ENCODE peak calls at places on chromosome 2, in five cellular contexts. F is gastrocnemius medialis; S is A549; M is effector memory CD4-positive, alpha-beta T cell; G is body of pancreas. O is an unnamed sample.

GRCh38 chr2:20611077-20611843 is 39.6 kb downstream of the HS1BP3 start:
- DNase-seq in M (no peak), G (peak; percentile 64), F (peak; percentile 62), S (no peak), O (peak; percentile 82)

GRCh38 chr2:126932529-126932928 is 33.8 kb downstream of the TEX51 start:
- DNase-seq in M (no peak), S (no peak), F (no peak), G (no peak), O (no peak)

GRCh38 chr2:230797515-230798495 is 66.9 kb upstream of the ITM2C start:
- DNase-seq in G (no peak), M (no peak), S (no peak), F (peak; percentile 29), O (no peak)

GRCh38 chr2:151906633-151906998 is 78.4 kb upstream of the ARL5A start:
- DNase-seq in M (no peak), G (no peak), F (no peak), S (no peak), O (no peak)

GRCh38 chr2:49174755-49175154 is 20.4 kb upstream of the FSHR start:
- DNase-seq in M (no peak), G (no peak), S (no peak), F (no peak), O (no peak)

GRCh38 chr2:129388870-129389269 is 590.6 kb upstream of the RAB6C start:
- DNase-seq in G (no peak), M (no peak), F (no peak), S (no peak), O (no peak)

GRCh38 chr2:218896501-218897393 is 16.1 kb downstream of the WNT10A start:
- DNase-seq in M (peak; percentile 88), F (no peak), G (no peak), S (peak; percentile 43), O (no peak)

GRCh38 chr2:172996387-172996961 is 79.2 kb upstream of the MAP3K20 start:
- DNase-seq in S (no peak), M (no peak), F (no peak), G (no peak), O (no peak)

GRCh38 chr2:180753809-180754761 is 226.3 kb upstream of the UBE2E3 start:
- DNase-seq in F (no peak), M (no peak), G (no peak), S (no peak), O (no peak)

GRCh38 chr2:47519604-47520301 is 116.8 kb downstream of the MSH2 start:
- DNase-seq in S (no peak), M (no peak), F (no peak), G (no peak), O (no peak)

GRCh38 chr2:203802277-203803045 is 65.1 kb upstream of the CTLA4 start:
- DNase-seq in S (no peak), M (no peak), F (no peak), G (no peak), O (no peak)

GRCh38 chr2:9984217-9984739 is 32.8 kb downstream of the GRHL1 start:
- DNase-seq in F (no peak), G (no peak), M (no peak), S (peak; percentile 90), O (no peak)

GRCh38 chr2:227813562-227814353 is at the start of gene CCL20:
- DNase-seq in F (no peak), S (no peak), G (no peak), M (no peak), O (no peak)

GRCh38 chr2:16654775-16655456 is 10.7 kb downstream of the CYRIA start:
- DNase-seq in F (no peak), M (no peak), S (no peak), G (no peak), O (peak; percentile 21)

GRCh38 chr2:2872713-2873449 is 504.7 kb downstream of the EIPR1 start:
- DNase-seq in M (no peak), S (no peak), F (no peak), G (no peak), O (no peak)

GRCh38 chr2:15883684-15884083 is 56.7 kb upstream of the MYCN start:
- DNase-seq in S (no peak), G (no peak), M (no peak), F (no peak), O (no peak)

GRCh38 chr2:23454501-23455120 is 69.6 kb downstream of the KLHL29 start:
- DNase-seq in F (no peak), M (no peak), S (no peak), G (no peak), O (no peak)

GRCh38 chr2:29531626-29532025 is 389.8 kb downstream of the ALK start:
- DNase-seq in F (no peak), M (no peak), G (no peak), S (no peak), O (no peak)

GRCh38 chr2:164242409-164242808 is 378.9 kb downstream of the GRB14 start:
- DNase-seq in S (no peak), G (no peak), F (no peak), M (no peak), O (no peak)

GRCh38 chr2:216555274-216555673 is 56.6 kb downstream of the RPL37A start:
- DNase-seq in F (peak; percentile 48), S (no peak), M (no peak), G (peak; percentile 86), O (peak; percentile 76)

GRCh38 chr2:97844311-97844859 is 131.0 kb downstream of the ZAP70 start:
- DNase-seq in M (no peak), G (no peak), S (no peak), F (no peak), O (no peak)

GRCh38 chr2:99622578-99622977 is 132.8 kb upstream of the REV1 start:
- DNase-seq in S (no peak), F (no peak), M (no peak), G (no peak), O (no peak)

GRCh38 chr2:24920813-24921441 is 890 bp upstream of the ADCY3 start:
- DNase-seq in S (peak; percentile 75), F (no peak), M (no peak), G (no peak), O (no peak)

GRCh38 chr2:149080964-149081363 is 42.5 kb downstream of the LYPD6B start:
- DNase-seq in G (no peak), F (no peak), S (no peak), M (no peak), O (no peak)

GRCh38 chr2:149767516-149767974 is 180.0 kb upstream of the MMADHC start:
- DNase-seq in G (no peak), S (no peak), F (no peak), M (no peak), O (no peak)

GRCh38 chr2:47520302-47520630 is 117.3 kb downstream of the MSH2 start:
- DNase-seq in S (no peak), M (no peak), F (no peak), G (no peak), O (no peak)

GRCh38 chr2:8609357-8609804 is 72.5 kb upstream of the ID2 start:
- DNase-seq in M (no peak), G (no peak), F (no peak), S (no peak), O (no peak)

GRCh38 chr2:21916934-21917522 is 793.3 kb downstream of the TDRD15 start:
- DNase-seq in F (no peak), G (no peak), M (no peak), S (no peak), O (no peak)

GRCh38 chr2:118806797-118807667 is 40.4 kb downstream of the EN1 start:
- DNase-seq in M (no peak), G (no peak), S (no peak), F (peak; percentile 44), O (no peak)

DNA sequence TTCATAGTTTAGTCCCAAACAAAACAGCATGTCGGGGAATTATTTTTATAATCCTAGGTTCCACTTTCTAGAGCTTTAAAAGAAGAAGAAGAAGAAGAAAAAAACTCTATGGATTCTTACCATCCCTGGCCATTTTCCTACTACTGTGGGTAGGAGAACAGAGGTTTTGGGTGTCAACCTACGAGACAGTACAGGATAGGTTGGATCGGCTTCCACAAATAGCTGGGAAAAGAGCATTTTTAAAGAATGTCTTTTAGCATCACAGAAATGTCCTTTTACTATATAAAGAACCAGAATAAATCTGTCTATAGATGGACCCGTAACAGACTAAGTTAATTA is 65.2 kb downstream of the RBMS1 start:
- DNase-seq in M (no peak), G (no peak), F (no peak), S (no peak), O (no peak)
- H3K4me3 ChIP-seq in M (no peak overlapping the region), G (no peak overlapping the region), F (peak overlapping the region; percentile 33), S (no peak overlapping the region), O (no peak overlapping the region)

GRCh38 chr2:28224648-28225471 is 167.8 kb upstream of the FOSL2 start:
- DNase-seq in G (no peak), S (no peak), F (no peak), M (no peak), O (no peak)
- H3K27ac ChIP-seq in G (no peak overlapping the region), S (peak overlapping the region; percentile 71), F (no peak overlapping the region), M (no peak overlapping the region), O (peak overlapping the region; percentile 64)

GRCh38 chr2:65026640-65027464 is 29.4 kb upstream of the CEP68 start:
- DNase-seq in M (no peak), S (no peak), F (no peak), G (no peak), O (no peak)
- H3K4me3 ChIP-seq in M (no peak overlapping the region), S (no peak overlapping the region), F (no peak overlapping the region), G (no peak overlapping the region), O (no peak overlapping the region)

DNA sequence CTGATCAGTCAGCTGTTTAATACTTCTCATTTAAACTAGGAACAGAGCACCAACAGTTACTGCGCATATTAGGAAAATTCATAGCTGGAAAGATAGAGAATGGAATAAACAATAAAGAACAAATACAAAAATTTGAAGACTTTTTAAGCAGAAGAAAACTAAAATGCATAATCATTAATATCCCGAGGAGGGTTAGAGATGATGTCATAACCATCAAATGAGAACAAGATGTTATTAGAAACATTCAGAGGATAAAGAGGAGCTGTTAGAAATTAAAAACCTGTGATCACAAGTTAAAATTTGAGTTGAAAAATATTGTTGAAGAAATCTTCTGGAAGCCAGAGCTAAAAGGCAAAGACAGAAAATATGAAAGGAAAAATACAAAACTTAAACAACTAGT is 54.0 kb upstream of the ALKAL2 start:
- DNase-seq in S (no peak), M (no peak), F (no peak), G (no peak), O (no peak)
- H3K27ac ChIP-seq in S (no peak overlapping the region), M (no peak overlapping the region), F (no peak overlapping the region), G (no peak overlapping the region), O (no peak overlapping the region)

GRCh38 chr2:45004569-45005181 is 4.6 kb downstream of the SIX2 start:
- DNase-seq in M (no peak), F (no peak), G (no peak), S (no peak), O (no peak)
- H3K4me3 ChIP-seq in M (no peak overlapping the region), F (peak overlapping the region; percentile 7), G (no peak overlapping the region), S (no peak overlapping the region), O (no peak overlapping the region)

DNA sequence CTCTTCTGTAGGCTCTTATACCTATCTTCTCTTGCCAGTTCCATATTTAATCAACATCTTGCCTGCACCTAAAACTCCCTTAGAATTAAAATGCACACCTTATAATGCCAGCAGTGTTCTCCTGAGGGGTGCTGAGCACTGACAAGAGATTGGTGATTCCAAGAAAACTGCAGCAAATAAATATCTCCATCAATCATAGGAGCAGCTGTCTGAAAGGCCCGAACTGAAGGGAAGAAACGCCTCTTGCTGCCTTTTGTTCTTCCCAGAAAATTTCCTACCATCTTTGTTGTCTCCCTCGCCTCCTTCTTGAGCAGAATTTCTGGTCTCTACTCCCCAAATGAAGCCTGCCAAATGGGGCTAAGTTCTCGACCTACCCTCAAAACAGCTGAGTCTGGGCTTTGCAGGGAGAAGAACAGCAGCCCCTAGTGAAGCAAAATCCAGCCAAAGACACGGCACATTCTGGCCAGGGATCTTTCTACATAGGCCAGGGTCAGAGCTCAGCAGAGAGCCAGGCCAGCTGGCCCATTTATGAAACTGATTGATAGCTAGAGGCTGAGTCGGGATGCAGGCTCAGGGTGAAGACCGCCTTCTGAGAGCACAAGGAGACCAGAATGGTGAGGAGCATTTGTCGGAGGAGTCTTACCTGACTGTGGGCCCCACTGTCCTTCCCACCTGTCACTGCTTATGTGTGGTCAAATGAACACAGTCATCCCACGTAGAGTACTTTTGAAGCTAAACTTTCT is 20.4 kb upstream of the TMEM247 start:
- DNase-seq in M (no peak), S (no peak), G (no peak), F (no peak), O (no peak)
- H3K27ac ChIP-seq in M (no peak overlapping the region), S (peak overlapping the region; percentile 79), G (no peak overlapping the region), F (no peak overlapping the region), O (no peak overlapping the region)

O was measured in lung.